ENCODE peak calls at places on chromosomes 13 and 19, in four cellular contexts. N, U, W and B are unnamed samples.
A peak's percentile ranks its signal among the peaks of the same experiment; 100 is the strongest.

GRCh38 chr19:860481-861098 is 1.1 kb downstream of the CFD start:
- DNase-seq in N (peak; percentile 87), U (peak; percentile 76), W (peak; percentile 61), B (peak; percentile 89)

GRCh38 chr19:38417544-38418506 is 8.2 kb downstream of the RASGRP4 start:
- DNase-seq in W (peak; percentile 86), U (peak; percentile 65), N (peak; percentile 88), B (no peak)

GRCh38 chr13:43787998-43788397 is 1.2 kb upstream of the ENOX1 start:
- DNase-seq in W (peak; percentile 72), N (peak; percentile 58), U (no peak), B (peak; percentile 28)

GRCh38 chr13:41707192-41707858 is 250.0 kb downstream of the RGCC start:
- DNase-seq in N (no peak), U (no peak), W (no peak), B (no peak)

GRCh38 chr19:6476155-6476895 is 5.3 kb downstream of the DENND1C start:
- DNase-seq in U (peak; percentile 33), N (peak; percentile 99), W (peak; percentile 99), B (no peak)

GRCh38 chr13:45257638-45258338 is 56.9 kb upstream of the KCTD4 start:
- DNase-seq in W (no peak), U (no peak), N (no peak), B (no peak)

GRCh38 chr19:1173845-1174809 is at the start of gene SBNO2:
- DNase-seq in U (peak; percentile 88), N (peak; percentile 89), W (peak; percentile 91), B (peak; percentile 91)

GRCh38 chr13:29948791-29949190 is 98.4 kb upstream of the UBL3 start:
- DNase-seq in W (no peak), U (no peak), N (no peak), B (no peak)

GRCh38 chr13:112131740-112132113 is 64.8 kb downstream of the SOX1 start:
- DNase-seq in W (no peak), N (no peak), U (no peak), B (no peak)

GRCh38 chr13:37058801-37059135 is 720 bp downstream of the SUPT20H start:
- DNase-seq in U (no peak), W (no peak), N (no peak), B (peak; percentile 6)

GRCh38 chr13:23969672-23970071 is 72.4 kb upstream of the C1QTNF9B start:
- DNase-seq in N (peak; percentile 92), W (peak; percentile 16), U (no peak), B (no peak)

GRCh38 chr19:13718733-13719132 is 45.6 kb upstream of the MRI1 start:
- DNase-seq in U (peak; percentile 34), N (no peak), W (peak; percentile 62), B (peak; percentile 20)

GRCh38 chr13:26011996-26012688 is 39.7 kb downstream of the SHISA2 start:
- DNase-seq in U (no peak), W (no peak), N (no peak), B (no peak)

GRCh38 chr19:4077800-4078683 is 11.3 kb upstream of the ZBTB7A start:
- DNase-seq in N (no peak), W (peak; percentile 39), U (peak; percentile 87), B (no peak)

GRCh38 chr13:97268772-97269171 is 46.6 kb downstream of the MBNL2 start:
- DNase-seq in W (peak; percentile 69), N (no peak), U (no peak), B (no peak)

GRCh38 chr13:44004881-44005280 is 125.2 kb downstream of the LACC1 start:
- DNase-seq in W (no peak), U (no peak), N (no peak), B (no peak)

GRCh38 chr19:45615795-45616708 is 14.0 kb upstream of the GPR4 start:
- DNase-seq in U (peak; percentile 70), W (peak; percentile 100), N (peak; percentile 86), B (peak; percentile 73)

GRCh38 chr19:49106648-49107135 is 7.5 kb upstream of the LIN7B start:
- DNase-seq in U (peak; percentile 48), W (peak; percentile 71), N (peak; percentile 75), B (peak; percentile 76)

GRCh38 chr13:72313546-72313945 is 413.9 kb downstream of the MZT1 start:
- DNase-seq in W (no peak), N (no peak), U (no peak), B (no peak)

DNA sequence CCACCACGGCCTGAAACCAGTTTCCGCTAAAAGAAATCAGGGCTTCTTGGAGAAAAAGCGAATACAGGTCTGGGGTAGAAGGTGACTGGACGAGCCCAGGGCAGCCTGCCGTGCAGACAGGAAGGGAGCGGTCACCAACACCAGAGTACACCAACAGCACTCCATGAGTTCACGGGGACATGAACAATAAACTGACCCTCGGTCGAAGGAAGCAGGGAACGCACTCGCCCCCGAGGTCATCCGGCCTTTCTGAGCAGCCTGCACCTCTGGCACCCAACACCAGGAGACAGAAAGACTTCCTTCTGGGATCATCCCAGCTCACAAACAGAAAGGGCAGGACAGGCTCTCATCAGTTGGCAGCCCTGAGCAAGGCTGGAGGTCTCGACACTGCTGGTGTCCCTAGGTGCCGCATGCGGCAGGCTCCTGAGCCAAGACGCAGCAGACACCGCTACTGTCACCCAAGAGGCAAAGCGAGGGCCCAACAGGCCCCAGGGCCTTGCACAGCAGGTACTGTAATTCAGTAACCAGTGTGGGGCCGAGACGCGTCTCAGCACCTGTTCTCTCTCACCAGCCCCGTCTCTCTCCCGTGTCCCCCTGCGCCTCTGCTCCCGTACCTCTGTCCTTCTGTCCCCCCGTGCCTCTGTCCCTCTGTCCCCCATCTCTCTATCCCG is 18.0 kb downstream of the DCUN1D2 start:
- DNase-seq in W (no peak), U (no peak), N (no peak), B (no peak)
- H3K36me3 ChIP-seq in W (peaks cover 8% of the 10 kb centered on the region), U (peaks cover 70% of the 10 kb centered on the region), N (peaks cover 6% of the 10 kb centered on the region), B (peaks cover 88% of the 10 kb centered on the region)

GRCh38 chr19:50315773-50316448 is 13.3 kb downstream of the KCNC3 start:
- DNase-seq in N (peak; percentile 68), U (no peak), W (peak; percentile 92), B (peak; percentile 65)
- H3K4me3 ChIP-seq in N (peak overlapping the region; percentile 40), U (peak overlapping the region; percentile 36), W (peak overlapping the region; percentile 56), B (peak overlapping the region; percentile 59)

GRCh38 chr19:2193807-2194206 is 30.1 kb downstream of the DOT1L start:
- DNase-seq in N (no peak), U (no peak), W (no peak), B (no peak)
- H3K36me3 ChIP-seq in N (no peaks in the 10 kb centered on the region), U (peaks cover 72% of the 10 kb centered on the region), W (peaks cover 8% of the 10 kb centered on the region), B (peaks cover 70% of the 10 kb centered on the region)

DNA sequence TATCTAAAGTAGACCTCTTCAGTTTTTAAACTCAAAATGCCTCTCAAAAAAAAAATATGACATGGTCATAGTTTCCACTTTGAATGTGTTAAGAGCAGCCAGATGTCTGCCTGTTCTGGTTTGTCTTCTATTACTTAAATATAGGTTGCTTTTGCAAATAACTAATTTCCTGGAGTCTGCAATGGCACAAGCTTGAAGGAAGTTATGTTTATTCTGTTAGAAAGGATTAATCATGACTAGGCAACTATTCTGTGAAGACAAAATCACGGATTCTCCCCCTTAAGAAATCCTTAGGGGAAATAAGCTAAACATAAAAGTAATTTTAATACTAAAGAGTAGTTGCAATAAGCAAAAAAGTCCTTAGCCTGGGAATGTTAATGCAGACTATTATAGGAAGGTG is 26.3 kb downstream of the SKA3 start:
- DNase-seq in U (no peak), N (no peak), W (no peak), B (no peak)
- H3K4me3 ChIP-seq in U (no peak overlapping the region), N (no peak overlapping the region), W (no peak overlapping the region), B (no peak overlapping the region)

DNA sequence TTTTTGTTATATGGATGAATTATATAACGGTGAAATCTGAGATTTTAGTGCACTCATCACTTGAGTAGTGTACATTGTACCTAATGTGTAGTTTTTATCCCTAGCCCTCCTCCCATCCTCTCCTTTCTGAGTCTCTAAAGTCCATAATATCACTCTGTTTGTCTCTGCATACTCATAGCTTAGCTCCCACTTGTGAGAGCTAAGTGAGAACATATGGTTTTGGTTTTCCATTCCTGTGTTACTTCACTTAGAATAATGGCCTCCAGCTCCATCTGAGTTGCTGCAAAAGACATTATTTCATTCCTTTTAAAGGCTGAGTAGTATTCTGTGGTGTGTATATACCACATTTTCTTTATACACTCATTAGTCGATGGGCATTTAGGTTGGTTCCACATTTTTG is 94.0 kb downstream of the SLC10A2 start:
- DNase-seq in U (no peak), N (no peak), W (no peak), B (no peak)
- H3K36me3 ChIP-seq in U (no peaks in the 10 kb centered on the region), N (no peaks in the 10 kb centered on the region), W (no peaks in the 10 kb centered on the region), B (no peaks in the 10 kb centered on the region)

GRCh38 chr19:18896421-18896841 is 473 bp upstream of the CERS1 start:
- DNase-seq in W (no peak), U (no peak), N (no peak), B (no peak)
- H3K4me3 ChIP-seq in W (no peak overlapping the region), U (peak overlapping the region; percentile 30), N (no peak overlapping the region), B (no peak overlapping the region)

DNA sequence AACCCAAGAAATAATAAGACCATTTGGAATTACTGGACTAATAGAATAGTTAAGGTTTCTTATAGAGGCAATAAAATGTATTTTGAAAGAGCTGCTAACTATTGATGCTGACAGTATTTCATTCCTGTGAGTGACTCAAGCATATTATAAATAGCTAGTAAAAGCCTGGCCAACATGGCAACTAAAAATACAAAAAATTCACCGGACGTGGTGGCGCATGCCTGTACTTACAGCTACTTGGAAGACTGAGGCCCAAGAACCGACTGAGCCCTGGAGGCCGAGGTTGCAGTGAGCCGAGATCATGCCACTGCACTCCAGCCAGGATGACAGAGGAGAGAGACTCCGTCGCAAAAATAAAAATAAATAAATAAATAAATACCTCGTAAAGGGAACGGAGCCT is 5.4 kb upstream of the ICAM3 start:
- DNase-seq in U (no peak), W (no peak), N (no peak), B (no peak)
- H3K36me3 ChIP-seq in U (no peaks in the 10 kb centered on the region), W (no peaks in the 10 kb centered on the region), N (no peaks in the 10 kb centered on the region), B (peaks cover 4% of the 10 kb centered on the region)

GRCh38 chr13:48527955-48528354 is 4.9 kb downstream of the RCBTB2 start:
- DNase-seq in N (no peak), U (no peak), W (no peak), B (no peak)
- H3K4me3 ChIP-seq in N (no peak overlapping the region), U (peak overlapping the region; percentile 32), W (no peak overlapping the region), B (no peak overlapping the region)

GRCh38 chr13:113178896-113179167 is 20.4 kb downstream of the PROZ start:
- DNase-seq in W (no peak), N (no peak), U (no peak), B (no peak)
- H3K36me3 ChIP-seq in W (peaks cover 8% of the 10 kb centered on the region), N (peaks cover 10% of the 10 kb centered on the region), U (peaks cover 91% of the 10 kb centered on the region), B (peaks cover 92% of the 10 kb centered on the region)